ENCODE peak calls at places on chromosomes 6 and 20, in six cellular contexts. E, L, C, K, D and I are unnamed samples.

GRCh38 chr20:61371501-61372150 is 119.6 kb downstream of the CDH4 start:
- DNase-seq in E (no peak), L (no peak), C (no peak), K (no peak), D (no peak), I (no peak)

GRCh38 chr20:41052742-41053419 is 24.3 kb downstream of the TOP1 start:
- DNase-seq in E (peak), L (no peak), C (peak), K (no peak), D (no peak), I (no peak)

GRCh38 chr20:23078994-23079364 is 7.1 kb downstream of the CD93 start:
- DNase-seq in E (no peak), L (no peak), C (no peak), K (peak), D (no peak), I (no peak)

GRCh38 chr6:41937472-41937871 is 4.1 kb downstream of the CCND3 start:
- DNase-seq in E (no peak), L (no peak), C (no peak), K (no peak), D (no peak), I (no peak)

GRCh38 chr6:132115714-132116366 is 164.7 kb upstream of the CCN2 start:
- DNase-seq in E (no peak), L (no peak), C (no peak), K (no peak), D (no peak), I (no peak)

GRCh38 chr6:144657691-144658090 is 372.6 kb downstream of the UTRN start:
- DNase-seq in E (peak), L (no peak), C (peak), K (no peak), D (no peak), I (no peak)

GRCh38 chr6:81988446-81988845 is 236.0 kb upstream of the TENT5A start:
- DNase-seq in E (no peak), L (no peak), C (no peak), K (no peak), D (no peak), I (no peak)

GRCh38 chr20:51861726-51862466 is 59.6 kb upstream of the SALL4 start:
- DNase-seq in E (peak), L (no peak), C (no peak), K (no peak), D (no peak), I (no peak)

GRCh38 chr20:8807480-8808179 is 261.3 kb upstream of the PLCB4 start:
- DNase-seq in E (no peak), L (no peak), C (peak), K (no peak), D (no peak), I (no peak)

GRCh38 chr20:57810511-57811372 is 100.9 kb upstream of the PMEPA1 start:
- DNase-seq in E (peak), L (peak), C (peak), K (no peak), D (no peak), I (no peak)

GRCh38 chr6:151257984-151258445 is 18.2 kb downstream of the AKAP12 start:
- DNase-seq in E (peak), L (no peak), C (no peak), K (no peak), D (no peak), I (no peak)

GRCh38 chr6:138277835-138278234 is 59.5 kb upstream of the PBOV1 start:
- DNase-seq in E (no peak), L (no peak), C (no peak), K (no peak), D (no peak), I (no peak)

GRCh38 chr20:31497838-31498540 is 16.3 kb upstream of the HM13 start:
- DNase-seq in E (no peak), L (peak), C (peak), K (no peak), D (peak), I (no peak)

GRCh38 chr6:45006893-45007292 is 321.2 kb upstream of the RUNX2 start:
- DNase-seq in E (no peak), L (no peak), C (no peak), K (no peak), D (no peak), I (no peak)

GRCh38 chr6:51025082-51025777 is 206.6 kb downstream of the TFAP2B start:
- DNase-seq in E (peak), L (no peak), C (no peak), K (peak), D (peak), I (no peak)

GRCh38 chr6:132285004-132285780 is 116.1 kb downstream of the MOXD1 start:
- DNase-seq in E (no peak), L (no peak), C (no peak), K (no peak), D (no peak), I (no peak)

GRCh38 chr20:32278199-32278643 is 770 bp downstream of the KIF3B start:
- DNase-seq in E (no peak), L (no peak), C (no peak), K (no peak), D (no peak), I (no peak)

GRCh38 chr6:37575221-37575620 is 75.5 kb upstream of the CCDC167 start:
- DNase-seq in E (no peak), L (no peak), C (no peak), K (no peak), D (no peak), I (no peak)

GRCh38 chr6:133333852-133334251 is 92.7 kb downstream of the EYA4 start:
- DNase-seq in E (no peak), L (no peak), C (no peak), K (no peak), D (no peak), I (no peak)

GRCh38 chr20:49669601-49670189 is 44.0 kb downstream of the B4GALT5 start:
- DNase-seq in E (no peak), L (no peak), C (no peak), K (no peak), D (no peak), I (no peak)

GRCh38 chr6:95352064-95352463 is 225.3 kb upstream of the MANEA start:
- DNase-seq in E (peak), L (no peak), C (no peak), K (no peak), D (no peak), I (no peak)

GRCh38 chr6:159801935-159802334 is 1.9 kb downstream of the PNLDC1 start:
- DNase-seq in E (no peak), L (no peak), C (no peak), K (no peak), D (no peak), I (no peak)

GRCh38 chr6:169577974-169578373 is 123.9 kb downstream of the WDR27 start:
- DNase-seq in E (peak), L (no peak), C (no peak), K (no peak), D (no peak), I (no peak)

GRCh38 chr6:7742214-7742613 is 16.3 kb downstream of the BMP6 start:
- DNase-seq in E (no peak), L (no peak), C (no peak), K (no peak), D (no peak), I (no peak)

GRCh38 chr6:141077355-141078333 is 1055.1 kb upstream of the GJE1 start:
- DNase-seq in E (no peak), L (peak), C (no peak), K (peak), D (no peak), I (peak)

GRCh38 chr20:54004397-54004940 is 65.9 kb downstream of the BCAS1 start:
- DNase-seq in E (no peak), L (no peak), C (no peak), K (no peak), D (no peak), I (no peak)

GRCh38 chr6:9825526-9825925 is 589.3 kb downstream of the TFAP2A start:
- DNase-seq in E (no peak), L (no peak), C (no peak), K (no peak), D (no peak), I (no peak)

GRCh38 chr6:161413361-161413771 is 139.5 kb upstream of the AGPAT4 start:
- DNase-seq in E (no peak), L (no peak), C (no peak), K (no peak), D (peak), I (no peak)

GRCh38 chr6:157434349-157435016 is 53.5 kb downstream of the ZDHHC14 start:
- DNase-seq in E (no peak), L (no peak), C (peak), K (no peak), D (peak), I (no peak)

GRCh38 chr20:62677678-62678077 is 31.0 kb upstream of the NTSR1 start:
- DNase-seq in E (no peak), L (no peak), C (no peak), K (no peak), D (no peak), I (no peak)
- TF ChIP-seq CTCF in E (no peak), L (no peak), C (no peak), K (no peak), D (no peak), I (no peak)

GRCh38 chr20:1734269-1734858 is 76.8 kb upstream of the SIRPG start:
- DNase-seq in E (peak), L (no peak), C (no peak), K (no peak), D (no peak), I (no peak)
- TF ChIP-seq CTCF in E (no peak), L (peak), C (no peak), K (no peak), D (no peak), I (no peak)

GRCh38 chr6:43575772-43576551 is at the start of the genes POLH and XPO5:
- DNase-seq in E (peak), L (peak), C (peak), K (peak), D (peak), I (peak)
- TF ChIP-seq CTCF in E (peak), L (peak), C (no peak), K (no peak), D (peak), I (no peak)

GRCh38 chr20:33897313-33897912 is 86.3 kb downstream of the CHMP4B start:
- DNase-seq in E (no peak), L (no peak), C (no peak), K (peak), D (no peak), I (peak)
- TF ChIP-seq CTCF in E (no peak), L (no peak), C (no peak), K (peak), D (peak), I (peak)